ENCODE peak calls at places on chromosomes 6 and 20, in four cellular contexts. G is GM12878, M is HepG2, U is K562. H is an unnamed sample. For H3K36me3, the result is how much of the 10 kb centered on the place peaks cover.

GRCh38 chr6:30130887-30131862 is 4.8 kb upstream of the TRIM40 start:
- DNase-seq in M (peak), G (peak), U (peak), H (peak)

GRCh38 chr6:157761331-157761921 is 61.6 kb upstream of the SNX9 start:
- DNase-seq in U (no peak), M (no peak), G (peak), H (no peak)

GRCh38 chr6:11328613-11329247 is 96.3 kb upstream of the NEDD9 start:
- DNase-seq in G (no peak), U (no peak), M (no peak), H (no peak)

GRCh38 chr20:57748601-57749130 is 38.9 kb upstream of the PMEPA1 start:
- DNase-seq in G (peak), U (no peak), M (peak), H (no peak)

GRCh38 chr20:57501461-57502330 is 23.2 kb downstream of the CTCFL start:
- DNase-seq in G (no peak), U (no peak), M (no peak), H (no peak)

GRCh38 chr6:125748534-125749111 is 809 bp upstream of the HEY2 start:
- DNase-seq in U (peak), M (peak), G (no peak), H (no peak)

GRCh38 chr6:170289108-170289931 is 1.6 kb downstream of the DLL1 start:
- DNase-seq in U (no peak), G (no peak), M (no peak), H (no peak)

GRCh38 chr20:24033151-24033550 is 44.6 kb upstream of the GGTLC1 start:
- DNase-seq in M (no peak), G (no peak), U (no peak), H (no peak)

GRCh38 chr6:137518584-137518983 is 24.4 kb upstream of the OLIG3 start:
- DNase-seq in U (no peak), G (no peak), M (no peak), H (no peak)

GRCh38 chr6:34052918-34053608 is 92.8 kb downstream of the GRM4 start:
- DNase-seq in U (no peak), G (no peak), M (no peak), H (no peak)

GRCh38 chr20:45138451-45139300 is 14.4 kb upstream of the WFDC12 start:
- DNase-seq in M (peak), U (peak), G (no peak), H (peak)

GRCh38 chr6:93393554-93394074 is 25.7 kb downstream of the EPHA7 start:
- DNase-seq in G (no peak), M (no peak), U (no peak), H (no peak)

GRCh38 chr6:17966451-17966850 is 21.0 kb downstream of the KIF13A start:
- DNase-seq in G (no peak), U (no peak), M (no peak), H (no peak)

GRCh38 chr6:100078509-100078908 is 84.5 kb upstream of the MCHR2 start:
- DNase-seq in M (peak), G (no peak), U (peak), H (peak)

GRCh38 chr6:146240307-146240706 is 211.4 kb downstream of the GRM1 start:
- DNase-seq in G (no peak), U (no peak), M (no peak), H (no peak)

GRCh38 chr6:34145161-34146020 is 496 bp downstream of the GRM4 start:
- DNase-seq in M (no peak), G (no peak), U (peak), H (no peak)

GRCh38 chr20:42887281-42887680 is 302.4 kb downstream of the PTPRT start:
- DNase-seq in G (no peak), M (no peak), U (no peak), H (no peak)

GRCh38 chr6:53790886-53791285 is 3.9 kb upstream of the LRRC1 start:
- DNase-seq in G (no peak), U (no peak), M (no peak), H (no peak)

GRCh38 chr6:151002562-151002961 is 137.1 kb downstream of the MTHFD1L start:
- DNase-seq in M (no peak), U (no peak), G (no peak), H (no peak)

GRCh38 chr20:37524859-37525708 is 2.6 kb downstream of the BLCAP start:
- DNase-seq in U (no peak), G (no peak), M (no peak), H (no peak)

GRCh38 chr20:57425150-57426013 is 34.2 kb downstream of the RBM38 start:
- DNase-seq in G (no peak), M (no peak), U (peak), H (no peak)

GRCh38 chr6:40626886-40627285 is 39.7 kb upstream of the LRFN2 start:
- DNase-seq in G (no peak), M (no peak), U (no peak), H (no peak)

GRCh38 chr20:33450867-33451266 is 7.3 kb upstream of the SNTA1 start:
- DNase-seq in U (peak), M (no peak), G (no peak), H (no peak)

GRCh38 chr20:25022680-25023079 is 30.1 kb upstream of the APMAP start:
- DNase-seq in G (no peak), U (no peak), M (no peak), H (no peak)

GRCh38 chr20:24277196-24277595 is 192.2 kb upstream of the SYNDIG1 start:
- DNase-seq in G (no peak), M (no peak), U (no peak), H (no peak)

GRCh38 chr6:130885392-130886192 is 58.4 kb downstream of the SMLR1 start:
- DNase-seq in G (peak), U (peak), M (peak), H (peak)

GRCh38 chr6:168865-169455 is 123.3 kb upstream of the DUSP22 start:
- DNase-seq in M (peak), G (no peak), U (peak), H (no peak)

GRCh38 chr20:36936341-36936740 is 15.2 kb downstream of the SAMHD1 start:
- DNase-seq in G (no peak), M (no peak), U (no peak), H (no peak)

GRCh38 chr6:157329829-157330228 is 6.5 kb upstream of the TMEM242 start:
- DNase-seq in U (no peak), M (peak), G (no peak), H (no peak)

GRCh38 chr6:22030730-22031619 is 265.9 kb downstream of the PRL start:
- DNase-seq in G (no peak), U (no peak), M (no peak), H (no peak)

GRCh38 chr6:170210651-170211403 is 80.1 kb downstream of the DLL1 start:
- DNase-seq in U (no peak), M (no peak), G (no peak), H (peak)

GRCh38 chr20:63381781-63382431 is 20.8 kb upstream of the CHRNA4 start:
- DNase-seq in G (no peak), U (peak), M (no peak), H (peak)

GRCh38 chr20:9185511-9185910 is 116.6 kb downstream of the PLCB4 start:
- DNase-seq in U (no peak), M (no peak), G (no peak), H (no peak)

DNA sequence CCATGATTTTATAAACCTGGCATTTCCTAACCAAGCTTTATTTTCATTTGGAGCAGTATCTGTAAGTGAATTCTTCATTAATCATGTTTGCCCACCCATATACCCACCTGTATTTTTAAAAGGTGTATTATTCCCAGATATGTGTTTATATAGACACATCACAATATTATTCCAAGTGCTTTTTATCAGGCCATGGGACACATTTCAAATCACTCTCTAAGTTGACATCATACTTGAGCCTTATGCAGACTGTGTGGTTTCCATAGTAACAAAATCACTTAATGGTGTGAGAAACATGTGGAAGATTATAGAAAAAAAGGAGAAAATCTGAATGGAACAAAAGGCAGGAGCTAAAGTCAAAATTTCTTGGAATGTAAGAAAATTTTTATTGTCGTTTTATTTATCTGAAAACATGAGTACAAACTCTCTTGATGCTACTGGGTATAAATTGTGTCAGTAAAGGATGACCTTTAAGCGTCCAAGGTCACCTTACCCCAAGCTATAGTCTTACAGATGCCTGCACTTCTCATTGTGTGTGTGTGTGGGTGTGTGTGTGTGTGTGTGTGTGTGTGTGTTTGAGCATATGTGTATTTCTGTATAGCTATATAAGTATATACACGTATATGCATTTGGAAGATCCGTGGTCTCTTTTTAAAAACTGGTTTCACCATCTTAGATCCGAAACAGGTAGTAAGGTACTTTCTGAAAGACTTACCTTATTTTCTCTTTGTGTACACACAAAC is 79.8 kb upstream of the CCN6 start:
- DNase-seq in U (no peak), M (no peak), G (no peak), H (no peak)
- H3K36me3 ChIP-seq in U (under half), M (under half), G (under half), H (under half)

GRCh38 chr6:132932566-132932965 is 118.2 kb downstream of the RPS12 start:
- DNase-seq in U (no peak), M (no peak), G (no peak), H (no peak)

GRCh38 chr6:132936641-132937040 is 122.3 kb downstream of the RPS12 start:
- DNase-seq in M (no peak), G (no peak), U (no peak), H (no peak)

GRCh38 chr6:132934496-132934895 is 120.1 kb downstream of the RPS12 start:
- DNase-seq in U (no peak), M (no peak), G (no peak), H (no peak)

GRCh38 chr6:132933085-132933484 is 118.7 kb downstream of the RPS12 start:
- DNase-seq in G (no peak), M (no peak), U (no peak), H (no peak)

GRCh38 chr6:132937466-132937906 is 123.1 kb downstream of the RPS12 start:
- DNase-seq in U (peak), M (peak), G (no peak), H (peak)
- TF ChIP-seq KDM1A in U (no peak), M (no peak), G (no peak), H (no peak)

GRCh38 chr6:15882915-15883314 is 220.1 kb upstream of the DTNBP1 start:
- DNase-seq in G (no peak), U (no peak), M (no peak), H (no peak)
- H3K36me3 ChIP-seq in G (under half), U (under half), M (under half), H (under half)

DNA sequence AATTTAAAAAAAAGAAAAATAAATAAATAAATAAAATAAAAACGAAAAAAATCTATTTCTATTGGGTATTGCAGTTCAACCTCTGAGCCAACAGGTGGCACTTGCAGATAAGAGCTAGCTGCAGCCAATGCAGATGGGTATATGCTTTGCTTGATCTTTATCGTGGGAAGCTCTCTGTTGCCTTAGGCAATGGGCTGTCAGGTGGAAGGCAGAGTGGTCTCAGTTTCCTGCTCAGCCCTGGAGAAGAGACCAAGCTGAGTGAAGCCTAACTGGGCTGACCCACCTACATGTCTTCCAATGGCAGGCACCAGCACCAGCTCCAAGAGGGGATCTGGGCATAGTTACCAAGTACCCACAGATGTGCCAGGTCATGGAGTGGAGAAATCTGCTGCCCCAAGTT is 95.0 kb downstream of the AK9 start:
- DNase-seq in G (no peak), U (peak), M (peak), H (peak)
- TF ChIP-seq KDM1A in G (no peak), U (no peak), M (no peak), H (no peak)

GRCh38 chr20:41108531-41108930 is 28.8 kb upstream of the PLCG1 start:
- DNase-seq in M (no peak), G (no peak), U (no peak), H (no peak)

GRCh38 chr20:41111578-41111951 is 25.8 kb upstream of the PLCG1 start:
- DNase-seq in M (no peak), G (no peak), U (no peak), H (no peak)

GRCh38 chr20:41116282-41116960 is 20.9 kb upstream of the PLCG1 start:
- DNase-seq in G (no peak), M (no peak), U (peak), H (no peak)

GRCh38 chr20:41110012-41110411 is 27.3 kb upstream of the PLCG1 start:
- DNase-seq in U (no peak), G (no peak), M (no peak), H (no peak)

DNA sequence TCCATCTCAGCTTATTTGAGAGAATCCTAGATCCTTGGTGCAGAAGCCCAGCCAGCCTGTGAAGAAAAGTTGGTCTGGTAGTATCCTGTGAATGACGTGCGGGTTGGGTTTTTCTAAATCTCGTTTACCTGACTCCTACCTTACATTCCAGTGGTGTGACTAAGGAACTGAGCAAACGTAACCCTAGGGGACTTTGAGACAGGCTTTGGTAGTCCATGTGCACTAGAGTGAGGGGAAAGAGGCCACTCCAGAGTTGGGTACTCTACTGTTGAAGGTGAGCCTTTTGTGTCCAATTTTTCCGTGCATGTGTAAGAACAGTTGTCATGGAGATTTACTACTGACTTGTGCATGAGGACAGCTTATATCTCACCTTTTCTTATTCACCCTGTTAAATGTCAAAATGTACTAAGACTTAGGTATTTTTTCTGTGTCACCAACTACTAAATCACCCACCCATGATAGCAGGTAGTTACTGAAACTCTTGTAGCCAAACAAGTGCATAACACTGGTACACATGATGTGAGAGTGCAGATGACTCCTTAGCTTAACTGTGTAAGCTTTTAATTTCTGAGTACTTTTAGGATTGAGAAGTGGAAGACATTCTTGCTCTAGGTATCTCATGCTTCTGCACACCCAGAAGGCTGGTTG is 26.3 kb upstream of the PLCG1 start:
- DNase-seq in U (no peak), M (peak), G (no peak), H (no peak)
- H3K36me3 ChIP-seq in U (half or more), M (under half), G (under half), H (under half)

GRCh38 chr6:107409942-107410341 is 49.4 kb downstream of the PDSS2 start:
- DNase-seq in U (no peak), M (no peak), G (no peak), H (no peak)

GRCh38 chr6:107416179-107416578 is 43.2 kb downstream of the PDSS2 start:
- DNase-seq in U (no peak), M (no peak), G (no peak), H (no peak)

GRCh38 chr6:107408714-107409113 is 50.6 kb downstream of the PDSS2 start:
- DNase-seq in G (no peak), U (no peak), M (no peak), H (no peak)

GRCh38 chr6:107414246-107414645 is 45.1 kb downstream of the PDSS2 start:
- DNase-seq in U (no peak), G (no peak), M (no peak), H (no peak)

DNA sequence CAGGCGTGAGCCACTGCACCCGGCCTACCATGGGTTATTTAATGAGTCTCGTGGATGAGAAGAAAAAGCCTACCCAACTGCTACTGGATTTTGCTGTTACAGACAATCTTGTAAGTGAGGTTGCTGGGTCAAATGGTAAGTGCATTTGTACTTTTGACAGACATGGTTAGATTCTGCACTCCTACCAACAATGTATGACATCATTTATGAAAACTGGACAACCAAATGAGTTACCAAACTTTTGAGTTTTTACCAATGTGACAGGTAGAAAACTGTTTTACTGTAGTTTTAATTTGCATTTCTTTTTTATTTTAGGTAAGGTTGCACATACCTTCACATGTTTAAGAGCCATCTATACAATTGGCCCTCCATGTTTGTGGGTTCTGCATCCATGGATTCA is 48.2 kb downstream of the PDSS2 start:
- DNase-seq in M (no peak), U (no peak), G (no peak), H (no peak)
- TF ChIP-seq KDM1A in M (no peak), U (no peak), G (no peak), H (no peak)